ENCODE peak calls at places on chromosomes 2 and 18, in ten cellular contexts. U is uterus, H is adrenal gland, A is fibroblast of lung, T is GM12865, Z is mucosa of descending colon, P is Caco-2, C is upper lobe of right lung, R is dorsolateral prefrontal cortex, I is brain microvascular endothelial cell. Q is an unnamed sample.

GRCh38 chr2:42935692-42936631 is 143.6 kb upstream of the HAAO start:
- DNase-seq in U (no peak), H (no peak), A (no peak), T (peak), Z (no peak), P (no peak), C (no peak), R (no peak), I (no peak), Q (no peak)

GRCh38 chr2:180705122-180705521 is 275.3 kb upstream of the UBE2E3 start:
- DNase-seq in U (no peak), H (no peak), A (peak), T (no peak), Z (no peak), P (no peak), C (no peak), R (no peak), I (no peak), Q (no peak)

GRCh38 chr18:79690586-79691482 is 11.2 kb downstream of the CTDP1 start:
- DNase-seq in U (no peak), H (no peak), A (no peak), T (no peak), Z (no peak), P (no peak), C (no peak), R (no peak), I (no peak), Q (no peak)

GRCh38 chr18:48155856-48156255 is 225.4 kb upstream of the SMAD2 start:
- DNase-seq in U (no peak), H (no peak), A (no peak), T (no peak), Z (no peak), P (no peak), C (no peak), R (no peak), I (no peak), Q (no peak)

GRCh38 chr18:72460210-72460680 is 83.9 kb downstream of the CBLN2 start:
- DNase-seq in U (no peak), H (no peak), A (peak), T (no peak), Z (no peak), P (no peak), C (no peak), R (peak), I (no peak), Q (peak)

GRCh38 chr2:55490554-55490953 is 29.0 kb upstream of the CFAP36 start:
- DNase-seq in U (peak), H (peak), A (peak), T (no peak), Z (no peak), P (no peak), C (no peak), R (no peak), I (peak), Q (peak)

GRCh38 chr2:38448692-38449405 is 71.8 kb upstream of the ATL2 start:
- DNase-seq in U (no peak), H (no peak), A (no peak), T (no peak), Z (no peak), P (no peak), C (no peak), R (no peak), I (no peak), Q (no peak)

GRCh38 chr2:229269986-229270385 is 1.1 kb downstream of the PID1 start:
- DNase-seq in U (no peak), H (no peak), A (peak), T (no peak), Z (no peak), P (no peak), C (no peak), R (no peak), I (no peak), Q (no peak)

GRCh38 chr2:119248311-119248710 is 24.7 kb downstream of the STEAP3 start:
- DNase-seq in U (no peak), H (no peak), A (peak), T (no peak), Z (no peak), P (no peak), C (peak), R (peak), I (peak), Q (no peak)

GRCh38 chr2:85114586-85115330 is 18.4 kb upstream of the TCF7L1 start:
- DNase-seq in U (no peak), H (no peak), A (no peak), T (no peak), Z (no peak), P (no peak), C (no peak), R (no peak), I (no peak), Q (no peak)

GRCh38 chr18:13267517-13267916 is 49.0 kb downstream of the LDLRAD4 start:
- DNase-seq in U (no peak), H (peak), A (no peak), T (no peak), Z (no peak), P (no peak), C (peak), R (no peak), I (no peak), Q (no peak)

GRCh38 chr2:77862120-77862519 is 339.9 kb upstream of the LRRTM4 start:
- DNase-seq in U (no peak), H (no peak), A (no peak), T (no peak), Z (no peak), P (no peak), C (no peak), R (no peak), I (no peak), Q (no peak)

GRCh38 chr2:65799455-65799854 is 367.1 kb upstream of the SPRED2 start:
- DNase-seq in U (no peak), H (no peak), A (no peak), T (no peak), Z (no peak), P (no peak), C (no peak), R (no peak), I (no peak), Q (no peak)

GRCh38 chr2:54516842-54517241 is 60.7 kb downstream of the SPTBN1 start:
- DNase-seq in U (no peak), H (no peak), A (no peak), T (no peak), Z (no peak), P (no peak), C (no peak), R (no peak), I (no peak), Q (no peak)

DNA sequence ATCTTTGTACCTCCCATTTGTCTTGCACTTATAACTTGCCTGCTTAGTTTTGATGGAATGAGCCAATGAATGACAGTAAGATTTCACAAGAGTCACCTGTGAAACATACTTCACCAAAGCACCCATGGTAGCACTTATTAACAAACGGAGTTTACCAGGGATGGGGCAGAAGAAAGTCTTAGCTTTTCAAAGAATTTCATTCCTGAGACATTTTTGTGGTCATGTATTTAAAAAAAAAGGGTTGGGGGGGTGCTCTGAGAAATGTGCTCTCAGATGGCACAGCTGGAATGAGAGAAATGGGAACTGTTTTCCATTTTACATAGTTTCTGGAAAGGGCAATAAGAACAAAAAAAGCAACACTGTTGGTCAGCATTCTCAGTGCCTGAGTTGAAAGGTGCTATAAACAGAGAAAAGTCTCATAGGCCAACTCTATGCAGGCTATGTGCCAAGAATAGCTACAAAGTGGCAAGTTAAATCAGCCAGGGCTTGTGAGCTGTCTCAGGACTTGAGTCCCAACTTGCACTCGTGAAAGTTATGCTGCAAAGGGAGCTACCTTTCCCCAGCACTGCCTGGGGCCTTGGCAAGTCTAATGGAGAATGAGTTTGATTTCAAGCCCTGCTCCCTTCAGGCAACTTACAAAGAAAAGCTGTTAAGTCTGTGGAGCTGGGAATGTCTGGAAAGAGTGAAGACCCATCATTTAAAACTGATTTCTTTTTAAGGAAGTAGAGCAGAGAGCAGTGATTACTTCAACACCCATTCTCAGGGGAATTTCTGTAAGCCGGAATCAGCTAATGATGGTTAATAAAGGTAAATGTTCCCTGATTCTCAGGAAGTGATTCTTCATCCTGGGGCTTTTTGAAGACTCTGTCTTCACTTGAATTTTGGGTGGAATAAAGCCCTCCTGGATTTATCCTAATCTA is 170.6 kb downstream of the SLC8A1 start:
- DNase-seq in U (no peak), H (no peak), A (peak), T (peak), Z (no peak), P (no peak), C (no peak), R (no peak), I (peak), Q (peak)
- H3K4me3 ChIP-seq in U (no peak), H (no peak), A (no peak), T (peak), Z (no peak), P (no peak), C (no peak), R (no peak), I (no peak), Q (no peak)

GRCh38 chr2:227871375-227871788 is at the start of gene DAW1:
- DNase-seq in U (no peak), H (peak), A (peak), T (peak), Z (peak), P (peak), C (peak), R (peak), I (peak), Q (peak)
- H3K4me3 ChIP-seq in U (no peak), H (no peak), A (peak), T (no peak), Z (no peak), P (peak), C (peak), R (peak), I (peak), Q (peak)

DNA sequence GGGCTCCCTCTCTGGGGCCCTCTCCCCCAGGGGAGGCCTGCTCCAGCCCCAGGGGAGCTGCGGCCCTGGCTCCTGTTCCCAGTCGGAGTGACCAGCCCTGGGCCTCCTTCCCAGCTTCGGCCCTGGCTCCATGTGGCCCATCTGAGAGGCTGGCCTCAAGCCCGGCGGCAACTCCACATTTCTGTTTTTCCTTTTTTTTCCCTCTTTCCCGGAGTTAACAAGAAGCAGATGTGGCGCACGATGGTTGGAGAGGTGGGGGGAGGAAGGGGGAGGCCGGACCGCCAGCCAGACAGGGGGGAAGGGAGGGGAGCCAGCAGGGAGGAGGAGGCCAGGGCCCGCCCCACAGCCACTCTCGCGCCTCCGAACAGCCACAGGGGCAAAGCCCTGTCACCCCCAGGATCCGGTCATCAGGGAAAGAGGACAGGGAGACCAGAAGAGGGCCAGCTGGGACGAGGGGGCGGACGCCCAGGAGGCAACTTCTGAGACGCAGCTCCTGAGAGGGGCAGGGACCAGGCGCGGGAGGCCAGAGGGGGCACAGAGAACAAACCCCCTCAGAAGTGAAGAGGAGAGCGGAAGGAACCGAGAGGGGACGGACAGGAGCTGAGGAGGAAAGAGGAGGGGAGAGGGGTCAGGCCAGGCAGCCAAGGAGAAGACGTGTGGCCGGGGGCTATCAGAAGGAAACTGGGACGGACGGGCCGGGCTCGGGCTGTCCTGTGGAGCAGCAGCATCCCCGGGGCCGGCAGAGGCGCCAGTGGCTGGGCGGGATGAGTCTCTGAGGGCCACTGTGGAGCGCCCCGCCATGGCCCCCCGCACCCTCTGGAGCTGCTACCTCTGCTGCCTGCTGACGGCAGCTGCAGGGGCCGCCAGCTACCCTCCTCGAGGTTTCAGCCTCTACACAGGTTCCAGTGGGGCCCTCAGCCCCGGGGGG is at the start of gene EMILIN1:
- DNase-seq in U (peak), H (peak), A (peak), T (no peak), Z (peak), P (no peak), C (peak), R (peak), I (peak), Q (no peak)
- H3K4me3 ChIP-seq in U (peak), H (no peak), A (peak), T (no peak), Z (peak), P (no peak), C (peak), R (peak), I (peak), Q (peak)

GRCh38 chr18:29191263-29191662 is 1014.3 kb upstream of the CDH2 start:
- DNase-seq in U (no peak), H (no peak), A (peak), T (no peak), Z (no peak), P (no peak), C (no peak), R (no peak), I (no peak), Q (no peak)
- H3K4me3 ChIP-seq in U (no peak), H (no peak), A (no peak), T (no peak), Z (no peak), P (no peak), C (no peak), R (no peak), I (no peak), Q (no peak)

GRCh38 chr2:201807452-201807980 is 1.2 kb downstream of the CDK15 start:
- DNase-seq in U (peak), H (peak), A (peak), T (no peak), Z (no peak), P (no peak), C (no peak), R (no peak), I (peak), Q (no peak)

GRCh38 chr2:201810592-201810991 is 4.3 kb downstream of the CDK15 start:
- DNase-seq in U (no peak), H (no peak), A (no peak), T (no peak), Z (no peak), P (no peak), C (no peak), R (no peak), I (no peak), Q (no peak)

GRCh38 chr2:201809633-201810032 is 3.3 kb downstream of the CDK15 start:
- DNase-seq in U (no peak), H (no peak), A (no peak), T (no peak), Z (no peak), P (no peak), C (no peak), R (no peak), I (no peak), Q (no peak)

GRCh38 chr2:201806442-201806841 is at the start of gene CDK15:
- DNase-seq in U (peak), H (peak), A (peak), T (no peak), Z (no peak), P (no peak), C (no peak), R (no peak), I (peak), Q (no peak)

GRCh38 chr2:201808070-201808469 is 1.7 kb downstream of the CDK15 start:
- DNase-seq in U (no peak), H (no peak), A (no peak), T (no peak), Z (no peak), P (no peak), C (no peak), R (no peak), I (no peak), Q (no peak)
- H3K4me3 ChIP-seq in U (no peak), H (no peak), A (no peak), T (no peak), Z (no peak), P (no peak), C (no peak), R (no peak), I (no peak), Q (no peak)

GRCh38 chr2:104854507-104855173 is 725 bp downstream of the POU3F3 start:
- DNase-seq in U (no peak), H (no peak), A (peak), T (no peak), Z (no peak), P (no peak), C (no peak), R (no peak), I (no peak), Q (no peak)
- H3K4me3 ChIP-seq in U (no peak), H (no peak), A (no peak), T (no peak), Z (no peak), P (peak), C (no peak), R (peak), I (no peak), Q (peak)

GRCh38 chr2:10078001-10078400 is 2.2 kb downstream of the CYS1 start:
- DNase-seq in U (no peak), H (no peak), A (no peak), T (no peak), Z (no peak), P (no peak), C (no peak), R (no peak), I (no peak), Q (no peak)

GRCh38 chr2:10079931-10080535 is at the start of gene CYS1:
- DNase-seq in U (peak), H (no peak), A (no peak), T (peak), Z (no peak), P (no peak), C (no peak), R (no peak), I (no peak), Q (no peak)

GRCh38 chr2:10076988-10077527 is 3.2 kb downstream of the CYS1 start:
- DNase-seq in U (no peak), H (no peak), A (no peak), T (no peak), Z (no peak), P (no peak), C (no peak), R (no peak), I (no peak), Q (no peak)

GRCh38 chr2:10079192-10079930 is 850 bp downstream of the CYS1 start:
- DNase-seq in U (peak), H (no peak), A (peak), T (no peak), Z (no peak), P (no peak), C (no peak), R (peak), I (peak), Q (no peak)

GRCh38 chr2:10078704-10079191 is 1.5 kb downstream of the CYS1 start:
- DNase-seq in U (no peak), H (no peak), A (no peak), T (no peak), Z (no peak), P (no peak), C (no peak), R (no peak), I (no peak), Q (no peak)
- H3K4me3 ChIP-seq in U (peak), H (no peak), A (peak), T (peak), Z (no peak), P (no peak), C (peak), R (peak), I (no peak), Q (peak)

DNA sequence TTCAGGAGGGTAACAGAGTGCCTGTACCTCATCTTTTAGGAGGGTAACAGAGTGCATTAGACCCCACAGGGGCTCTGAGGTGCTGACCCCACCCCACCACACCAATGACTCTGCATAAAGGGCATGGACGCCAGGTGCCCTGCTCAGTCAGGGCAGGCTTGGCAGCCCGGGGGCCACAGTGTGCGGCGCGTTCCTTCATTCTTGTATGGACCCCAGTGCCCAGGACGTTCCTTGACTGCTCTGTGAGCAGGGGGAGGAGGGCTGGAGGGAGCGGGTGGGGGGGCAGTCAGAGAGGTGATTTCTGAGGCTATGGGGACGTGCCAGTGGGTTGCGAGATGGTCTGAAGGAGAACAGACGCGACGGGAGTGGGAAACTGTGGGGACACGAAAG is 168.7 kb upstream of the NCK2 start:
- DNase-seq in U (no peak), H (no peak), A (no peak), T (no peak), Z (no peak), P (no peak), C (no peak), R (no peak), I (no peak), Q (no peak)
- H3K4me3 ChIP-seq in U (no peak), H (no peak), A (no peak), T (no peak), Z (no peak), P (no peak), C (no peak), R (no peak), I (no peak), Q (no peak)